ENCODE peak calls at places on chromosomes 13 and 19, in nine cellular contexts. B is adrenal gland; P is Peyer's patch; Q is K562; L is CD4-positive, alpha-beta T cell; I is tibial artery; Z is cardiac muscle cell; J is BE2C; C is esophagus squamous epithelium. H is an unnamed sample. For H3K27me3, the result is how much of the 10 kb centered on the place peaks cover.

GRCh38 chr19:58395979-58396627 is 647 bp downstream of the RNF225 start:
- DNase-seq in B (no peak), J (no peak), P (no peak), Z (no peak), I (no peak), Q (peak), C (no peak), L (no peak), H (no peak)

GRCh38 chr19:13234518-13234917 is 84.3 kb downstream of the IER2 start:
- DNase-seq in Z (peak), L (peak), P (peak), Q (peak), C (no peak), J (peak), B (no peak), I (no peak), H (no peak)

GRCh38 chr13:101416181-101417042 is at the start of gene NALCN:
- DNase-seq in Z (peak), L (no peak), Q (no peak), C (no peak), I (peak), J (peak), B (no peak), P (no peak), H (no peak)

GRCh38 chr19:16888629-16889371 is at the start of gene F2RL3:
- DNase-seq in P (peak), C (no peak), Q (peak), Z (peak), J (peak), B (peak), I (peak), L (no peak), H (no peak)

GRCh38 chr13:64234255-64234654 is 2818.6 kb upstream of the PCDH20 start:
- DNase-seq in C (no peak), I (no peak), L (no peak), P (no peak), Z (no peak), B (no peak), J (no peak), Q (no peak), H (no peak)

GRCh38 chr13:50951366-50951765 is 41.8 kb downstream of the RNASEH2B start:
- DNase-seq in Z (no peak), J (no peak), C (no peak), B (no peak), I (no peak), P (no peak), Q (no peak), L (no peak), H (no peak)

GRCh38 chr19:12792048-12792852 is 964 bp downstream of the JUNB start:
- DNase-seq in B (peak), C (no peak), Q (peak), P (peak), L (peak), I (peak), Z (peak), J (peak), H (no peak)

GRCh38 chr19:21466627-21467026 is 38.8 kb upstream of the ZNF429 start:
- DNase-seq in Q (no peak), J (no peak), L (no peak), Z (no peak), I (no peak), P (no peak), B (no peak), C (no peak), H (no peak)

GRCh38 chr13:42747399-42747873 is 33.9 kb upstream of the FAM216B start:
- DNase-seq in P (peak), J (no peak), C (no peak), L (no peak), Z (no peak), Q (no peak), B (no peak), I (no peak), H (peak)

GRCh38 chr13:110699148-110700145 is 6.5 kb downstream of the CARS2 start:
- DNase-seq in I (no peak), C (no peak), Q (no peak), J (no peak), P (no peak), Z (no peak), B (no peak), L (no peak), H (no peak)

GRCh38 chr19:53871448-53871847 is 3.8 kb downstream of the MYADM start:
- DNase-seq in Q (no peak), I (no peak), C (no peak), B (no peak), P (no peak), Z (no peak), J (no peak), L (no peak), H (no peak)

GRCh38 chr13:68369739-68370138 is 1139.6 kb upstream of the PCDH9 start:
- DNase-seq in I (no peak), B (no peak), Q (no peak), C (no peak), Z (no peak), P (no peak), J (no peak), L (no peak), H (no peak)

GRCh38 chr19:41637484-41637883 is 10.6 kb upstream of the CEACAM4 start:
- DNase-seq in L (no peak), C (no peak), J (no peak), Z (no peak), I (no peak), P (no peak), Q (no peak), B (no peak), H (no peak)

GRCh38 chr19:56671613-56671994 is at the start of gene ZNF835:
- DNase-seq in Z (peak), C (peak), P (peak), L (peak), J (no peak), Q (no peak), B (peak), I (peak), H (no peak)

GRCh38 chr19:35754365-35755139 is 2.3 kb downstream of the HSPB6 start:
- DNase-seq in B (no peak), I (no peak), Z (no peak), Q (no peak), P (no peak), C (no peak), J (no peak), L (no peak), H (no peak)

GRCh38 chr19:3687774-3688706 is 12.2 kb downstream of the PIP5K1C start:
- DNase-seq in C (no peak), B (no peak), Z (peak), J (no peak), P (peak), I (no peak), L (peak), Q (no peak), H (no peak)

GRCh38 chr13:76875256-76875655 is 10.9 kb downstream of the KCTD12 start:
- DNase-seq in I (no peak), C (no peak), Q (no peak), Z (no peak), L (no peak), B (no peak), P (no peak), J (no peak), H (no peak)

GRCh38 chr13:102394158-102395053 is 7.4 kb downstream of the FGF14 start:
- DNase-seq in I (peak), B (peak), Z (peak), Q (peak), P (peak), J (peak), C (peak), L (peak), H (peak)

GRCh38 chr13:41053384-41053826 is 7.9 kb upstream of the WBP4 start:
- DNase-seq in B (no peak), L (no peak), I (no peak), J (no peak), Z (no peak), C (no peak), P (no peak), Q (no peak), H (peak)

GRCh38 chr19:58054792-58055482 is 4.1 kb upstream of the ZNF135 start:
- DNase-seq in P (no peak), L (no peak), Q (no peak), C (no peak), J (no peak), Z (peak), B (peak), I (no peak), H (no peak)

GRCh38 chr13:42384265-42384664 is 112.3 kb downstream of the AKAP11 start:
- DNase-seq in L (no peak), C (no peak), Q (no peak), B (no peak), I (no peak), P (no peak), Z (no peak), J (no peak), H (no peak)

GRCh38 chr13:113650731-113651148 is 7.3 kb downstream of the ATP4B start:
- DNase-seq in Q (no peak), P (peak), J (peak), L (no peak), I (peak), B (peak), Z (no peak), C (no peak), H (no peak)

GRCh38 chr13:98557934-98558630 is 18.8 kb downstream of the STK24 start:
- DNase-seq in Z (no peak), B (no peak), J (no peak), Q (no peak), P (no peak), C (no peak), I (peak), L (no peak), H (no peak)

GRCh38 chr19:54209748-54210494 is 9.3 kb downstream of the RPS9 start:
- DNase-seq in Z (peak), C (no peak), L (no peak), I (peak), J (peak), B (peak), Q (peak), P (peak), H (peak)

GRCh38 chr19:1467228-1467511 is 11.8 kb downstream of the C19orf25 start:
- DNase-seq in Z (no peak), B (no peak), L (no peak), Q (no peak), I (no peak), P (no peak), C (no peak), J (no peak), H (no peak)

GRCh38 chr19:1469200-1469935 is 9.6 kb downstream of the C19orf25 start:
- DNase-seq in P (no peak), J (no peak), L (no peak), B (no peak), Q (no peak), C (no peak), Z (peak), I (no peak), H (no peak)

GRCh38 chr19:1467512-1468273 is 11.3 kb downstream of the C19orf25 start:
- DNase-seq in P (no peak), L (no peak), Q (no peak), I (no peak), Z (no peak), C (no peak), B (no peak), J (no peak), H (no peak)

GRCh38 chr19:1469936-1470863 is 8.8 kb downstream of the C19orf25 start:
- DNase-seq in P (peak), Q (peak), I (no peak), B (no peak), C (no peak), L (peak), Z (peak), J (no peak), H (no peak)

DNA sequence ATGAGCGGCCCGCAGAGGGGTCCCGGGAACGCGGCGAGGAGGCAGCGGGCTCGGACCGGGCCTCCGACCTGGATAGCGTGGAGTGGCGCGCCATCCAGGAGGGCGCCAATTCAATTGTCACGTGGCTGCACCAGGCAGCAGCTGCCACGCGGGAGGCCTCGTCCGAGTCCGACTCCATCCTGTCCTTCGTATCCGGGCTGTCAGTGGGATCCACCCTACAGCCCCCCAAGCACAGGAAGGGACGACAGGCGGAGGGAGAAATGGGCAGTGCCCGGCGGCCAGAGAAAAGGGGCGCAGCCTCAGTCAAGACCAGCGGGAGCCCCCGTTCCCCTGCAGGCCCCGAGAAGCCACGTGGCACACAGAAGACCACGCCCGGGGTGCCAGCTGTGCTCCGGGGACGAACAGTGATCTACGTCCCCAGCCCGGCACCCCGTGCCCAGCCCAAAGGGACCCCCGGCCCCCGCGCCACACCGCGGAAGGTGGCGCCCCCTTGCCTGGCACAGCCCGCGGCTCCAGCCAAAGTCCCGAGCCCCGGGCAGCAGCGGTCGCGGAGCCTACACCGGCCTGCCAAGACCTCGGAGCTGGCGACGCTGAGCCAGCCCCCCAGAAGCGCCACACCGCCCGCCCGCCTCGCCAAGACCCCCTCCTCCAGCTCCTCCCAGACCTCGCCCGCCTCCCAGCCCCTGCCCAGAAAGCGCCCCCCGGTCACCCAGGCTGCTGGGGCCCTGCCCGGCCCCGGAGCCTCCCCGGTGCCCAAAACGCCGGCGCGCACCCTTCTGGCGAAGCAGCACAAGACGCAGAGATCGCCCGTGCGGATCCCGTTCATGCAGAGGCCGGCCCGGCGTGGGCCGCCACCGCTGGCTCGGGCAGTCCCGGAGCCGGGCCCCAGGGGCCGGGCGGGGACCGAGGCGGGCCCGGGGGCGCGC is 10.5 kb downstream of the C19orf25 start:
- DNase-seq in C (no peak), L (no peak), J (no peak), Z (peak), I (no peak), P (no peak), Q (no peak), B (no peak), H (no peak)
- H3K27me3 ChIP-seq in C (under half), L (under half), J (under half), Z (half or more), I (under half), P (under half), Q (under half), B (half or more), H (under half)

GRCh38 chr19:628168-628567 is 5.2 kb downstream of the POLRMT start:
- DNase-seq in Z (no peak), L (no peak), Q (peak), I (no peak), J (no peak), C (no peak), P (no peak), B (no peak), H (no peak)
- TF ChIP-seq CTCF in Z (peak), L (no peak), Q (peak), I (no peak), J (peak), C (no peak), P (no peak), B (no peak), H (peak)

DNA sequence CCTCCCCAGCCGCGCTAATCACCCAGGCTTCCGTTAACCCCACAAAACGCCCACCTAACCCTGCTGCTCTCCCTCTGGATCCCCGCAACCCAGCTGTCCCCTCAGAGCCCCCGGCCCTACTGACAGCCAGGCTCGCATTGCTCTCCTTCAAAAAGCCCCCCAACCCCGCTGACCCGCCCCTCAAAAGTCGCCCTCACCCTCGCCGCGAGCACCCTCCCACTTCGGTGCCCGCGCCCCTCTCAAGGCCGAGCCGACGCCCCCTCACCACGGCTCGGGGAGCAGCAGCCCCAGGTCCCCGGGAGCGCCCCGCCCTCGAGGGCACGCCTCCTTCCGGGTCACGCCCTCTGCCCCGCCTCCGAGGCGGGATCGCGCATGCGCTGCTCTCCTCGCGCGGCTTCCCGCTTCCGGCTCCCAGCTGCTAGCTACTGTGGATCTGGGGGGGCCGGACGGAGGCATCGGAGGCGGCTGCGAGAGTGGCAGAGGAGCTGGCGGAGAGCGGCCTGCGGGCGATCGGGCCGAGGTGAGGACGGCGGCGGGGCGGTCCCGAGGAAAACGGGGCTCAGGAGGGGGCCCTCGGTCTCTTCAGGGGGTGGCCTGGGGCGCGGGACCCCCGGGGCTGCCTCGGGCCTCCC is 46.1 kb downstream of the ARHGEF18 start:
- DNase-seq in C (peak), I (peak), L (peak), Q (peak), Z (peak), B (peak), P (peak), J (peak), H (peak)
- H3K27me3 ChIP-seq in C (under half), I (under half), L (under half), Q (under half), Z (under half), B (under half), P (under half), J (under half), H (under half)

GRCh38 chr19:8321067-8321759 is at the start of the genes NDUFA7 and RPS28:
- DNase-seq in J (peak), L (peak), B (peak), I (peak), Q (peak), C (peak), P (peak), Z (peak), H (peak)
- TF ChIP-seq CTCF in J (peak), L (peak), B (peak), I (no peak), Q (no peak), C (no peak), P (peak), Z (peak), H (peak)

DNA sequence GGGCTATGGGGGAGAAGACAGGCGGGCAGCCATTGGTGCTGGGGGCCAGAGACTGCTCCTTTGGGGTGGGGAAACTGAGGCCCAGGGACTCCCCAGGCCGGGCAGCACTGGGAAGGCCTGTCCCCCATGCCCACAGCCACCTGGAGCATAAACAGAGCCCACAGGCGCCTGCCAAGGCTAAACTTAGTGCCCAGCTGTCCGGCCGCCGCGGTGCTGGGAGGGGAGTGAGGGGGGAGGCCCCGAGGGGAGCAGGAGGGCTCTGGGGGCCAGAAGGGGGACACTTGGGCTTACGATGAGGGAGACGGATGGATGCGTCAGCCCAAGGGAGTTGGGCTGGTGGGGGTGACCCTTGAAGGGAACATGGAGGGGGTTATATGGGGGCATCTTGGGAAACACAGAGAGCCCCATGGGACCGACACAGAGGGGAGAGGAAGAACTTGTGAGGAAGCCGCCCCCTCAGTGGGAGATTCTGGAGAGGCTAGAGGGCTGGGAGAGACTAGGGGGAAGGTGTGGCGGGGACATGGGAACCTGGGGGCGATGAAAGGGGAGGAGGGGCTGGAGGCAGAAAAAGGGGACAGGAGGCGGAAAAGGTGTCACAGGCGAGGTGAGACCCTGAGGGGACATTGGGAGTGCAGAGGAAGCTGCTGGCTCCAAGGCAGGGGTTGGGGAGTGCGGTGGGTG is 2.2 kb downstream of the CERS1 start:
- DNase-seq in L (no peak), Q (no peak), Z (no peak), C (no peak), P (no peak), B (no peak), I (no peak), J (no peak), H (no peak)
- H3K27me3 ChIP-seq in L (under half), Q (under half), Z (under half), C (under half), P (under half), B (under half), I (under half), J (under half), H (under half)

GRCh38 chr19:40236026-40236355 is 9.5 kb upstream of the CCNP start:
- DNase-seq in P (no peak), I (no peak), C (no peak), L (no peak), J (no peak), Q (no peak), Z (no peak), B (no peak), H (no peak)
- TF ChIP-seq CTCF in P (no peak), I (no peak), C (no peak), L (no peak), J (no peak), Q (no peak), Z (no peak), B (no peak), H (no peak)